ENCODE peak calls at places on chromosomes 4 and X, in eight cellular contexts. L, T, X, S, D, E, O and R are unnamed samples.
A peak's percentile ranks its signal among the peaks of the same experiment; 100 is the strongest.

GRCh38 chr4:111641813-111642579 is 503.3 kb upstream of the FAM241A start:
- DNase-seq in L (no peak), T (no peak), X (peak; percentile 92), S (peak; percentile 16), D (peak; percentile 86), E (peak; percentile 75), O (no peak), R (peak; percentile 39)

GRCh38 chr4:15234585-15235126 is 193.2 kb upstream of the C1QTNF7 start:
- DNase-seq in L (no peak), T (no peak), X (peak; percentile 76), S (no peak), D (peak; percentile 98), E (no peak), O (no peak), R (peak; percentile 71)

GRCh38 chrX:679161-679979 is 48.8 kb downstream of the SHOX start:
- DNase-seq in L (no peak), T (no peak), X (no peak), S (no peak), D (no peak), E (peak; percentile 26), O (no peak), R (no peak)

GRCh38 chrX:41259516-41259915 is 74.4 kb upstream of the DDX3X start:
- DNase-seq in L (no peak), T (no peak), X (no peak), S (no peak), D (peak; percentile 28), E (no peak), O (no peak), R (no peak)

GRCh38 chrX:16722481-16722880 is 3.1 kb downstream of the SYAP1 start:
- DNase-seq in L (no peak), T (no peak), X (no peak), S (no peak), D (peak; percentile 15), E (no peak), O (no peak), R (no peak)

GRCh38 chr4:128776794-128777216 is 32.7 kb upstream of the JADE1 start:
- DNase-seq in L (no peak), T (no peak), X (peak; percentile 79), S (peak; percentile 63), D (peak; percentile 95), E (no peak), O (no peak), R (peak; percentile 93)

GRCh38 chrX:41086627-41086932 is 1.3 kb downstream of the USP9X start:
- DNase-seq in L (no peak), T (no peak), X (no peak), S (no peak), D (no peak), E (no peak), O (no peak), R (peak; percentile 64)

GRCh38 chrX:31117195-31117594 is 45.4 kb upstream of the FTHL17 start:
- DNase-seq in L (no peak), T (no peak), X (no peak), S (no peak), D (peak; percentile 1), E (no peak), O (no peak), R (no peak)

GRCh38 chr4:162163892-162164759 is at the start of gene FSTL5:
- DNase-seq in L (no peak), T (no peak), X (peak; percentile 90), S (peak; percentile 36), D (peak; percentile 2), E (peak; percentile 81), O (no peak), R (peak; percentile 76)

GRCh38 chr4:81455895-81456294 is 15.8 kb downstream of the RASGEF1B start:
- DNase-seq in L (no peak), T (no peak), X (no peak), S (no peak), D (no peak), E (no peak), O (no peak), R (no peak)

GRCh38 chr4:6591305-6591704 is 16.3 kb downstream of the MAN2B2 start:
- DNase-seq in L (no peak), T (no peak), X (no peak), S (no peak), D (no peak), E (no peak), O (no peak), R (no peak)

GRCh38 chr4:186676531-186677158 is 47.0 kb downstream of the FAT1 start:
- DNase-seq in L (no peak), T (no peak), X (peak; percentile 71), S (no peak), D (peak; percentile 98), E (no peak), O (no peak), R (no peak)

GRCh38 chrX:140817943-140818342 is 108.4 kb downstream of the LINC00632 start:
- DNase-seq in L (no peak), T (no peak), X (peak; percentile 24), S (no peak), D (peak; percentile 41), E (no peak), O (no peak), R (no peak)

GRCh38 chr4:8615366-8615765 is 22.8 kb downstream of the CPZ start:
- DNase-seq in L (no peak), T (no peak), X (no peak), S (no peak), D (no peak), E (no peak), O (no peak), R (no peak)

GRCh38 chrX:139739138-139739537 is 31.2 kb upstream of the MCF2 start:
- DNase-seq in L (no peak), T (no peak), X (no peak), S (no peak), D (peak; percentile 49), E (no peak), O (no peak), R (peak; percentile 8)

GRCh38 chr4:112099701-112100289 is 45.5 kb upstream of the FAM241A start:
- DNase-seq in L (no peak), T (no peak), X (peak; percentile 71), S (no peak), D (peak; percentile 73), E (peak; percentile 31), O (no peak), R (no peak)

DNA sequence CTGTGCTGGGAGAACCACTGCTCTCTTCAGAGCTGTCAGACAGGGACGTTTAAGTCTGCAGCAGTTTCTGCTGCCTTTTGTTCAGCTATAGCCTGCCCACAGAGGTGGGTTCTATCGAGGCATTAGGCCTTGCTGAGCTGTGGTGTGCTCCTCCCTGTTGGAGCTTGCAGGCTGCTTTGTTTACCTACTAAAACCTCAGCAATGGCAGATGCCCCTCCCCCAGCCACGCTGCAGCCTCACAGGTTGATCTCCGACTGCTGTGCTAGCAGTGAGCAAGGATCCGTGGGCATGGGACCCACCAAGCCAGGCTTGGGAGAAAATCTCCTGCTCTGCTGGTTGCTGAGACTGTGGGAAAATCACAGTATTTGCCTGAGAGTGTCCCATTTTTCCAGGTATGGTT is 133.8 kb upstream of the UBQLN2 start:
- DNase-seq in L (no peak), T (no peak), X (no peak), S (no peak), D (no peak), E (no peak), O (no peak), R (no peak)
- H3K36me3 ChIP-seq in L (no peaks in the 10 kb centered on the region), T (no peaks in the 10 kb centered on the region), X (no peaks in the 10 kb centered on the region), S (no peaks in the 10 kb centered on the region), D (no peaks in the 10 kb centered on the region), E (no peaks in the 10 kb centered on the region), O (no peaks in the 10 kb centered on the region), R (no peaks in the 10 kb centered on the region)

GRCh38 chr4:1794809-1795303 is 1.8 kb downstream of the FGFR3 start:
- DNase-seq in L (no peak), T (no peak), X (no peak), S (no peak), D (no peak), E (no peak), O (no peak), R (no peak)
- H3K4me3 ChIP-seq in L (peak overlapping the region; percentile 79), T (peak overlapping the region; percentile 55), X (peak overlapping the region; percentile 55), S (peak overlapping the region; percentile 60), D (no peak overlapping the region), E (peak overlapping the region; percentile 64), O (peak overlapping the region; percentile 71), R (no peak overlapping the region)

DNA sequence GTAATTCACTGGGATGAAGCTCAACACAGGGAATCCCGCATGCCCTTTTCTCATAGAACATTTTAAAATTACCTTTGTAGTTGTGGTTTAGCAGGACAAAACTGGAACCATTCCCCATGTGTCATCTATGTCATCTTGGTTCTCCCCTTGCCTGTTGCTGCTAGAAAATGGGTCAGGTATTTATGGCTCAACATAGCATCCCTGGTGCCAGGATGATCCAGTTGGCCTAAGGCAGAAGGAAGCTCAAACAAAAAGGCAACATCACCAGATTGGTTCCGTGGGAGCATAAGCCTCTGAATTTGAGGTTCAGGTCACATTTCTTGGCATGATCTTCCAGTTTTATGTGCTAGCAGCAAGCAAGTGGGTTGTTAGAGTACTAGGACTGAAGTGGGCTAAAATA is 552.6 kb upstream of the BOD1L1 start:
- DNase-seq in L (no peak), T (no peak), X (no peak), S (no peak), D (no peak), E (no peak), O (no peak), R (no peak)
- H3K9me3 ChIP-seq in L (no peaks in the 10 kb centered on the region), T (no peaks in the 10 kb centered on the region), X (no peaks in the 10 kb centered on the region), S (no peaks in the 10 kb centered on the region), D (no peaks in the 10 kb centered on the region), E (no peaks in the 10 kb centered on the region), O (no peaks in the 10 kb centered on the region), R (no peaks in the 10 kb centered on the region)

DNA sequence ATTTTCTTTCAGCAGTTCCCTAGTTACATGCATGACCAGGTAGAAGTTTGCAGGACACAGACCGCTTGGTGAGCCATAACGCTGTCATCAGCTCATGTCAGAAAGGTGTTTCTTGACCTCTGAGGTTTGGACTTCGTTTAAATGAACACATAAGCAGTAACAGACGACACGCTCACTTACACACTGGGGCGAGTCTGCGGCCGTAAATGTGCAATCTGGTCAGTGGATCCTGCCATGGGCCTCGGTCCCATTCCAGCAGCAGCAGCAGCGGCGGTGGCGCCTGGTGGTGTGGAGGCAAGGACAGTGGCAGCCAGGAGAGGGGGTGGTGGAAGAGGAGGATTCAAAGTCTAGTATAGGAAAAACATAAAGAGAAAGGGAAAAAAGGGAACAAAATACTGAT is 111.9 kb upstream of the CBR4 start:
- DNase-seq in L (no peak), T (no peak), X (no peak), S (no peak), D (no peak), E (no peak), O (no peak), R (no peak)
- H3K36me3 ChIP-seq in L (peaks cover 4% of the 10 kb centered on the region), T (peaks cover 3% of the 10 kb centered on the region), X (no peaks in the 10 kb centered on the region), S (peaks cover 2% of the 10 kb centered on the region), D (peaks cover 18% of the 10 kb centered on the region), E (peaks cover 12% of the 10 kb centered on the region), O (no peaks in the 10 kb centered on the region), R (peaks cover 33% of the 10 kb centered on the region)

GRCh38 chrX:149829751-149830191 is 48.0 kb downstream of the MAGEA9 start:
- DNase-seq in L (no peak), T (no peak), X (no peak), S (no peak), D (peak; percentile 24), E (peak; percentile 4), O (no peak), R (no peak)
- H3K4me3 ChIP-seq in L (peak overlapping the region; percentile 49), T (peak overlapping the region; percentile 35), X (no peak overlapping the region), S (no peak overlapping the region), D (no peak overlapping the region), E (peak overlapping the region; percentile 38), O (peak overlapping the region; percentile 22), R (no peak overlapping the region)